ENCODE peak calls at places on chromosomes 11 and 22, in ten cellular contexts. G is CD4-positive, alpha-beta memory T cell; N is thyroid gland; J is thoracic aorta; Z is endodermal cell; M is naive thymus-derived CD4-positive, alpha-beta T cell; R is Peyer's patch; I is small intestine; O is neuronal stem cell; F is AG04450. K is an unnamed sample.

GRCh38 chr11:19587979-19588378 is 124.7 kb upstream of the NAV2 start:
- DNase-seq in G (no peak), N (no peak), J (no peak), Z (no peak), M (no peak), R (no peak), I (no peak), O (no peak), F (no peak), K (no peak)

GRCh38 chr22:39556970-39557811 is 13.4 kb upstream of the CACNA1I start:
- DNase-seq in G (peak), N (peak), J (no peak), Z (peak), M (peak), R (no peak), I (no peak), O (no peak), F (no peak), K (peak)

GRCh38 chr11:72643547-72643946 is 30.7 kb downstream of the PDE2A start:
- DNase-seq in G (no peak), N (no peak), J (peak), Z (no peak), M (no peak), R (no peak), I (no peak), O (no peak), F (no peak), K (peak)

GRCh38 chr11:3080733-3081385 is 23.6 kb upstream of the CARS1 start:
- DNase-seq in G (no peak), N (no peak), J (no peak), Z (no peak), M (no peak), R (no peak), I (no peak), O (no peak), F (no peak), K (no peak)

GRCh38 chr11:116357769-116358544 is 414.8 kb downstream of the BUD13 start:
- DNase-seq in G (no peak), N (peak), J (no peak), Z (peak), M (no peak), R (no peak), I (peak), O (peak), F (no peak), K (peak)

GRCh38 chr11:20303451-20303965 is 60.0 kb upstream of the HTATIP2 start:
- DNase-seq in G (no peak), N (no peak), J (no peak), Z (no peak), M (no peak), R (no peak), I (no peak), O (no peak), F (no peak), K (no peak)

GRCh38 chr22:17106785-17107546 is 14.2 kb downstream of the TMEM121B start:
- DNase-seq in G (no peak), N (no peak), J (no peak), Z (no peak), M (peak), R (no peak), I (no peak), O (no peak), F (no peak), K (no peak)

GRCh38 chr11:27218498-27219038 is 144.4 kb downstream of the CCDC34 start:
- DNase-seq in G (no peak), N (no peak), J (no peak), Z (no peak), M (no peak), R (no peak), I (no peak), O (no peak), F (peak), K (peak)

GRCh38 chr22:31530816-31531180 is 34.5 kb downstream of the SFI1 start:
- DNase-seq in G (no peak), N (no peak), J (no peak), Z (no peak), M (no peak), R (no peak), I (no peak), O (no peak), F (no peak), K (no peak)

GRCh38 chr11:2533642-2534115 is 88.9 kb downstream of the KCNQ1 start:
- DNase-seq in G (no peak), N (peak), J (no peak), Z (peak), M (no peak), R (peak), I (peak), O (peak), F (peak), K (no peak)

GRCh38 chr11:16945671-16946469 is 68.3 kb downstream of the PLEKHA7 start:
- DNase-seq in G (peak), N (peak), J (no peak), Z (peak), M (no peak), R (peak), I (peak), O (peak), F (no peak), K (peak)

GRCh38 chr11:77082838-77083552 is 16.2 kb downstream of the CAPN5 start:
- DNase-seq in G (peak), N (peak), J (no peak), Z (no peak), M (peak), R (peak), I (peak), O (no peak), F (no peak), K (no peak)

GRCh38 chr11:134139873-134140331 is 71.0 kb downstream of the JAM3 start:
- DNase-seq in G (peak), N (peak), J (no peak), Z (peak), M (peak), R (peak), I (peak), O (peak), F (peak), K (peak)

GRCh38 chr11:107757661-107758060 is 45.8 kb upstream of the SLN start:
- DNase-seq in G (no peak), N (no peak), J (no peak), Z (peak), M (no peak), R (no peak), I (no peak), O (no peak), F (no peak), K (no peak)

GRCh38 chr11:33936745-33937612 is 45.1 kb upstream of the LMO2 start:
- DNase-seq in G (no peak), N (peak), J (peak), Z (no peak), M (no peak), R (no peak), I (peak), O (no peak), F (no peak), K (no peak)

GRCh38 chr11:128568166-128568778 is 19.1 kb downstream of the ETS1 start:
- DNase-seq in G (no peak), N (no peak), J (no peak), Z (peak), M (no peak), R (no peak), I (no peak), O (no peak), F (no peak), K (no peak)

GRCh38 chr11:107562647-107563208 is 2.8 kb downstream of the ALKBH8 start:
- DNase-seq in G (no peak), N (no peak), J (no peak), Z (no peak), M (no peak), R (no peak), I (no peak), O (no peak), F (no peak), K (peak)

GRCh38 chr11:111745719-111746504 is 20.3 kb downstream of the PPP2R1B start:
- DNase-seq in G (no peak), N (no peak), J (no peak), Z (no peak), M (no peak), R (no peak), I (no peak), O (no peak), F (no peak), K (no peak)

GRCh38 chr11:120279490-120279889 is 39.5 kb downstream of the POU2F3 start:
- DNase-seq in G (no peak), N (no peak), J (no peak), Z (no peak), M (no peak), R (no peak), I (no peak), O (no peak), F (no peak), K (no peak)

GRCh38 chr22:37043828-37044538 is 7.6 kb upstream of the KCTD17 start:
- DNase-seq in G (no peak), N (peak), J (no peak), Z (peak), M (no peak), R (peak), I (peak), O (no peak), F (no peak), K (peak)

GRCh38 chr11:91305402-91305801 is 919.2 kb upstream of the FAT3 start:
- DNase-seq in G (no peak), N (no peak), J (no peak), Z (peak), M (no peak), R (no peak), I (no peak), O (no peak), F (no peak), K (no peak)

GRCh38 chr22:47294222-47294532 is 531.7 kb downstream of the TBC1D22A start:
- DNase-seq in G (no peak), N (no peak), J (no peak), Z (no peak), M (no peak), R (no peak), I (no peak), O (no peak), F (no peak), K (no peak)

GRCh38 chr11:64916040-64916847 is 765 bp downstream of the ATG2A start:
- DNase-seq in G (peak), N (peak), J (no peak), Z (peak), M (peak), R (peak), I (peak), O (no peak), F (no peak), K (peak)

GRCh38 chr11:107583629-107584195 is 7.2 kb upstream of the ELMOD1 start:
- DNase-seq in G (no peak), N (no peak), J (no peak), Z (no peak), M (no peak), R (no peak), I (no peak), O (no peak), F (no peak), K (no peak)

GRCh38 chr22:32700186-32700882 is 101.2 kb upstream of the TIMP3 start:
- DNase-seq in G (no peak), N (no peak), J (no peak), Z (peak), M (no peak), R (no peak), I (no peak), O (no peak), F (no peak), K (no peak)

GRCh38 chr22:20441631-20442484 is 4.2 kb upstream of the SCARF2 start:
- DNase-seq in G (no peak), N (no peak), J (no peak), Z (peak), M (no peak), R (no peak), I (no peak), O (no peak), F (no peak), K (no peak)

GRCh38 chr22:38347944-38348750 is 30.9 kb upstream of the CSNK1E start:
- DNase-seq in G (no peak), N (no peak), J (no peak), Z (peak), M (no peak), R (no peak), I (peak), O (no peak), F (no peak), K (no peak)

GRCh38 chr22:37545703-37546435 is 14.4 kb upstream of the CDC42EP1 start:
- DNase-seq in G (no peak), N (peak), J (peak), Z (peak), M (no peak), R (peak), I (peak), O (peak), F (peak), K (peak)

GRCh38 chr11:65370659-65371049 is 11.8 kb downstream of the SLC25A45 start:
- DNase-seq in G (no peak), N (no peak), J (no peak), Z (no peak), M (no peak), R (no peak), I (no peak), O (no peak), F (no peak), K (no peak)

GRCh38 chr11:76415073-76415472 is 29.7 kb upstream of the EMSY start:
- DNase-seq in G (no peak), N (peak), J (no peak), Z (peak), M (no peak), R (no peak), I (no peak), O (no peak), F (no peak), K (peak)

GRCh38 chr11:32439488-32440210 is 4.3 kb upstream of the WT1 start:
- DNase-seq in G (no peak), N (no peak), J (no peak), Z (peak), M (no peak), R (no peak), I (no peak), O (no peak), F (no peak), K (no peak)

GRCh38 chr11:22346283-22346682 is 8.1 kb downstream of the SLC17A6 start:
- DNase-seq in G (no peak), N (no peak), J (no peak), Z (no peak), M (no peak), R (no peak), I (no peak), O (no peak), F (no peak), K (no peak)

GRCh38 chr11:68976563-68976962 is 4.2 kb downstream of the MRGPRD start:
- DNase-seq in G (no peak), N (no peak), J (no peak), Z (no peak), M (no peak), R (no peak), I (no peak), O (no peak), F (no peak), K (no peak)

GRCh38 chr11:13028322-13028721 is 19.2 kb downstream of the RASSF10 start:
- DNase-seq in G (no peak), N (no peak), J (no peak), Z (no peak), M (no peak), R (no peak), I (no peak), O (no peak), F (no peak), K (no peak)

GRCh38 chr11:42976636-42977217 is 335.1 kb upstream of the API5 start:
- DNase-seq in G (no peak), N (no peak), J (no peak), Z (no peak), M (no peak), R (no peak), I (no peak), O (no peak), F (no peak), K (no peak)

GRCh38 chr11:121241300-121242176 is 51.0 kb upstream of the SC5D start:
- DNase-seq in G (no peak), N (no peak), J (no peak), Z (peak), M (no peak), R (no peak), I (no peak), O (no peak), F (no peak), K (no peak)

GRCh38 chr11:108672113-108672512 is 7.2 kb downstream of the DDX10 start:
- DNase-seq in G (no peak), N (peak), J (no peak), Z (no peak), M (no peak), R (no peak), I (peak), O (no peak), F (no peak), K (no peak)

GRCh38 chr22:35394011-35394312 is 6.0 kb upstream of the MCM5 start:
- DNase-seq in G (no peak), N (peak), J (no peak), Z (no peak), M (no peak), R (no peak), I (no peak), O (no peak), F (no peak), K (no peak)

GRCh38 chr11:130672911-130673310 is 224.5 kb downstream of the ADAMTS15 start:
- DNase-seq in G (no peak), N (peak), J (no peak), Z (no peak), M (no peak), R (no peak), I (no peak), O (no peak), F (no peak), K (no peak)

GRCh38 chr11:42410251-42410956 is 901.4 kb upstream of the API5 start:
- DNase-seq in G (no peak), N (no peak), J (no peak), Z (no peak), M (no peak), R (no peak), I (no peak), O (no peak), F (no peak), K (no peak)

DNA sequence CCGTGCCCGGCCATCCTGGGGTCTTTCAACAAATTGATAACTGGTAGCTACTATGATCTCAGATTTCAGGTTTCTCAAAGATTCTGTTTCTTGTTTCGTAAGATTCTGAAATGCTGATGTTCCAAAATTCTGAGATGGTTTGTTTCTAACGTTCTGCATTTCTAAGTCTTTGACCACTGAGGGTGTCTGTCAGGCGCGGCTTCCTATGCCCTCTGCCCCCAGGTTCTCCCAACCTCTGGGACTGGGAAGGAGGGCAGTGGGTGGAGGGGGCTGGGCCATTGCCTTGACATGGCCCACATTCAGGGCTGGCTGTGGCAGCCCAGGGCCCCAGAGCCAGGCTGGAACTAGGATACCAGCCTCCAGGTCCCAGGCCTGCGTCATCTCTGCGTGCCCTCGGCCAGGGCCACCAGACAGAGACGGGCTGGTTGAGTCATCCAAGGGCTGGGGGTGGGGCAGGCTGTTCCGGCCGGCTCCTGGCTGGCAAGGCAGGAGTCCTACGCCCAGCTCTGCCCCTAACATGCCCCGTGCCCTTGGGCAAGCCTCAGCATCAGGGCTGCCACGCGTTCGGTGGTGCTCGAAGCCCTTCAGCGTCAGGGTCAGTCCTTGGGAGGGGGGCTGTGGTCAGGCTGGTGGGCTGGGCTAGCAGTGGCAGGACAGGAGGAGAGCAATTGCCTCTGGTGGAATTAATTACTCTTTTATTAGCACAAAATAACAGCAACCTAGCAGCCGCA is 5.2 kb downstream of the TMEM134 start:
- DNase-seq in G (no peak), N (peak), J (no peak), Z (peak), M (no peak), R (no peak), I (peak), O (no peak), F (no peak), K (peak)
- H3K4me3 ChIP-seq in G (no peak), N (no peak), J (peak), Z (no peak), M (peak), R (peak), I (peak), O (no peak), F (no peak), K (peak)

DNA sequence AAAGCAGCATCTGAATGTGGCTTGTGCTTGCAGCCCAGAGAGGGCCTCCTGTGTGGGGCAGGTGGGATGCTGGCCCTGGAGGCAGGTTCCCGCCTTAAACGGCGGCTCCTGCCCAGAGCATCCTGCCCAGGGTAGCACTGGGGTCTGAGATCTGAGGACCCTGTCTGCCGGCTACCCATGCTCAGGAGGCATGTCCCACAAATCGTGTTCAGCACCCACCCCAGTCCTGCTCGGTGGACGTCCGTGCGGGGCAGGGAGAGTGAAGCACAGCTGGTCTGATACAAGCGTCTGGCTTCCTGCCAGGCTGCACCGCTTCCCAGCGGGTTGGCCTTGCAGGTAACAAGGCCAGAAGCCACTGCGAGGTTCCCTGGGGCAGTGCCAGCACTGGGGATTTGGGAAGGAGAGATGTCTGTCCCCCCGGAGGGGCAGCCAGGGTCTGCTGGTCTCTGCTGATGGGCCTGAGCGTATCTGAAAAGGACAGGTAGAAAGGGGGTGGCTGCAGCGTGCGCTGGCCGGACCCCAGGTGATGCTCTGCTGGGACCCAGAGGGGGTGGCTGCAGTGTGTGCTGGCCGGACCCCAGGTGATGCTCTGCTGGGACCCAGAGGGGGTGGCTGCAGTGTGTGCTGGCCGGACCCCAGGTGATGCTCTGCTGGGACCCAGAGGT is 3.6 kb downstream of the TRABD start:
- DNase-seq in G (no peak), N (no peak), J (no peak), Z (no peak), M (no peak), R (peak), I (no peak), O (no peak), F (no peak), K (no peak)
- H3K27ac ChIP-seq in G (peak), N (peak), J (peak), Z (no peak), M (peak), R (peak), I (peak), O (no peak), F (peak), K (peak)

GRCh38 chr11:720017-720641 is 14.1 kb downstream of the EPS8L2 start:
- DNase-seq in G (no peak), N (no peak), J (no peak), Z (no peak), M (no peak), R (no peak), I (no peak), O (no peak), F (no peak), K (no peak)

GRCh38 chr11:721913-722811 is 16.1 kb downstream of the EPS8L2 start:
- DNase-seq in G (peak), N (no peak), J (no peak), Z (no peak), M (peak), R (peak), I (peak), O (no peak), F (no peak), K (no peak)

GRCh38 chr11:721347-721912 is 15.4 kb downstream of the EPS8L2 start:
- DNase-seq in G (no peak), N (no peak), J (no peak), Z (no peak), M (no peak), R (peak), I (no peak), O (no peak), F (no peak), K (no peak)

GRCh38 chr11:719214-720016 is 13.4 kb downstream of the EPS8L2 start:
- DNase-seq in G (no peak), N (no peak), J (no peak), Z (no peak), M (no peak), R (no peak), I (no peak), O (no peak), F (no peak), K (no peak)

GRCh38 chr11:720642-721346 is 14.8 kb downstream of the EPS8L2 start:
- DNase-seq in G (peak), N (no peak), J (no peak), Z (peak), M (peak), R (no peak), I (peak), O (peak), F (no peak), K (no peak)
- H3K4me3 ChIP-seq in G (no peak), N (no peak), J (peak), Z (no peak), M (no peak), R (peak), I (peak), O (peak), F (no peak), K (no peak)

GRCh38 chr11:122258446-122258994 is 142.5 kb upstream of the BLID start:
- DNase-seq in G (no peak), N (no peak), J (no peak), Z (no peak), M (no peak), R (no peak), I (no peak), O (no peak), F (no peak), K (no peak)
- H3K27ac ChIP-seq in G (no peak), N (no peak), J (no peak), Z (no peak), M (no peak), R (no peak), I (no peak), O (no peak), F (no peak), K (no peak)